ENCODE peak calls at places on chromosomes 3 and 15, in six cellular contexts. N, A, O, S, J and U are unnamed samples.

GRCh38 chr3:182342252-182342651 is 451.1 kb upstream of the ATP11B start:
- DNase-seq in N (no peak), A (no peak), O (no peak), S (no peak), J (no peak), U (no peak)

GRCh38 chr3:112128843-112129727 is 4.0 kb downstream of the GCSAM start:
- DNase-seq in N (no peak), A (no peak), O (no peak), S (no peak), J (no peak), U (no peak)

GRCh38 chr3:10370429-10370828 is 49.5 kb upstream of the SEC13 start:
- DNase-seq in N (no peak), A (no peak), O (no peak), S (no peak), J (peak), U (peak)

GRCh38 chr3:73848173-73848751 is 223.5 kb upstream of the PDZRN3 start:
- DNase-seq in N (no peak), A (no peak), O (no peak), S (peak), J (no peak), U (peak)

GRCh38 chr3:81592101-81592500 is 169.3 kb downstream of the GBE1 start:
- DNase-seq in N (no peak), A (no peak), O (no peak), S (no peak), J (no peak), U (no peak)

GRCh38 chr15:40776537-40777141 is 6.9 kb downstream of the C15orf62 start:
- DNase-seq in N (no peak), A (no peak), O (no peak), S (no peak), J (no peak), U (no peak)

GRCh38 chr15:40412095-40412759 is 6.6 kb downstream of the IVD start:
- DNase-seq in N (no peak), A (no peak), O (no peak), S (peak), J (no peak), U (no peak)

GRCh38 chr3:49022751-49023171 is 840 bp downstream of the NDUFAF3 start:
- DNase-seq in N (no peak), A (no peak), O (no peak), S (peak), J (peak), U (peak)

GRCh38 chr3:151567477-151567876 is 106.6 kb upstream of the IGSF10 start:
- DNase-seq in N (no peak), A (no peak), O (no peak), S (no peak), J (no peak), U (no peak)

GRCh38 chr3:15983232-15983631 is 185.5 kb upstream of the ANKRD28 start:
- DNase-seq in N (no peak), A (no peak), O (no peak), S (no peak), J (no peak), U (no peak)

GRCh38 chr3:196207159-196207832 is 3.9 kb downstream of the ZDHHC19 start:
- DNase-seq in N (no peak), A (no peak), O (no peak), S (no peak), J (peak), U (no peak)

GRCh38 chr15:54345301-54345700 is 367.1 kb downstream of the UNC13C start:
- DNase-seq in N (no peak), A (no peak), O (no peak), S (no peak), J (no peak), U (no peak)

GRCh38 chr3:59326246-59327024 is 276.6 kb upstream of the CFAP20DC start:
- DNase-seq in N (no peak), A (no peak), O (no peak), S (peak), J (peak), U (peak)

GRCh38 chr15:39976291-39977274 is 42.7 kb downstream of the EIF2AK4 start:
- DNase-seq in N (no peak), A (peak), O (no peak), S (peak), J (no peak), U (no peak)

GRCh38 chr3:186211101-186211500 is 102.2 kb upstream of the ETV5 start:
- DNase-seq in N (no peak), A (no peak), O (no peak), S (no peak), J (no peak), U (no peak)

GRCh38 chr3:61030469-61031035 is 220.7 kb downstream of the FHIT start:
- DNase-seq in N (no peak), A (no peak), O (no peak), S (peak), J (no peak), U (no peak)

GRCh38 chr15:65954289-65954741 is 85.0 kb downstream of the RAB11A start:
- DNase-seq in N (no peak), A (peak), O (no peak), S (no peak), J (no peak), U (peak)

GRCh38 chr3:47379488-47379899 is 1.3 kb upstream of the PTPN23 start:
- DNase-seq in N (no peak), A (no peak), O (no peak), S (peak), J (no peak), U (no peak)

GRCh38 chr3:126103121-126104027 is 19.4 kb upstream of the SLC41A3 start:
- DNase-seq in N (no peak), A (no peak), O (no peak), S (no peak), J (peak), U (peak)

GRCh38 chr3:144772372-144772771 is 800.7 kb downstream of the DIPK2A start:
- DNase-seq in N (no peak), A (no peak), O (no peak), S (no peak), J (no peak), U (no peak)

GRCh38 chr3:159169828-159170227 is 368.0 kb downstream of the MFSD1 start:
- DNase-seq in N (peak), A (peak), O (no peak), S (peak), J (no peak), U (no peak)

GRCh38 chr15:39833515-39833981 is 50.9 kb upstream of the FSIP1 start:
- DNase-seq in N (no peak), A (no peak), O (no peak), S (no peak), J (no peak), U (no peak)

GRCh38 chr3:50154840-50155490 is at the start of gene SEMA3F:
- DNase-seq in N (peak), A (peak), O (no peak), S (peak), J (peak), U (peak)

GRCh38 chr3:52178537-52178936 is 19.4 kb upstream of the ALAS1 start:
- DNase-seq in N (no peak), A (no peak), O (no peak), S (no peak), J (no peak), U (no peak)

GRCh38 chr3:141796436-141797166 is 33.4 kb downstream of the GRK7 start:
- DNase-seq in N (no peak), A (peak), O (peak), S (no peak), J (no peak), U (peak)

GRCh38 chr15:85030301-85031049 is 48.8 kb downstream of the PDE8A start:
- DNase-seq in N (no peak), A (peak), O (no peak), S (no peak), J (no peak), U (no peak)

GRCh38 chr3:112778298-112779008 is 68.2 kb downstream of the CD200R1L start:
- DNase-seq in N (no peak), A (no peak), O (no peak), S (no peak), J (no peak), U (peak)

GRCh38 chr15:74291101-74292071 is 55.3 kb downstream of the CCDC33 start:
- DNase-seq in N (peak), A (peak), O (no peak), S (peak), J (peak), U (peak)

GRCh38 chr15:72844067-72844466 is 60.5 kb upstream of the ADPGK start:
- DNase-seq in N (no peak), A (no peak), O (no peak), S (no peak), J (no peak), U (no peak)

GRCh38 chr3:183131735-183132134 is 30.8 kb downstream of the LAMP3 start:
- DNase-seq in N (no peak), A (peak), O (no peak), S (no peak), J (no peak), U (no peak)

GRCh38 chr3:119600732-119601131 is 3.0 kb downstream of the PLA1A start:
- DNase-seq in N (no peak), A (no peak), O (peak), S (no peak), J (peak), U (peak)
- TF ChIP-seq MYC in N (no peak), A (no peak), O (no peak), S (no peak), J (no peak), U (no peak)

DNA sequence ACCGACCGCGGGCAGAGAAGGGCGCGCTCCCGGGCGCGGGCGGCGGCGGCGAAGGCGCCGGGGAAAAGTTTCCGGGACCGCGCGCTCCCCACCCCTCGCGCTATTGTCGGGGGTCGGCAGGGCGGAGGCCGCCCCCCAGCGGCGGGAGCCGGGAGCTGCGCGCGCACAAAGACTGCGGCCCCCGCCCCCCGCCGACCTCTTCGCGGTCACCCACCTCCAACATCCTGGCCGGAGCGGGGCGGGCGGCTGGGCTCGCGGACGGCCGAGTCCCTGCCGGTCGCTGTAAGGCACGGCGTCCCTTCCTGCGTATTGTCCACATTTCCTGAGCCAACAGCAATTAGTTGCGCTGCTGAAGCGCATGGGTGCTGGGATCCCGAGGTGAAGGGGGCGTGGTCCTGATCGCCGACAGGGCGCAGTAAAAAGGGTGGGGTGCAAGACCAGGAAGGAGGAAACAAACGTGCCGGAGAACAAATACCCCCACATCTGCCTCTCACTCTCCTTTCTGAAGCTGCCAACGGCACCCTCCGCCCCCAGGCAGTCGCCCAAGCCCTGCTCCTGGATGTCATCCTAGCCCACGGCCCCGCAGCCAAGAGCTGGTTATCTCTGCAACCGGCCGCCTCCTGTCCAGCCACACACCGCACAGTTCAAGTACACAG is at the start of gene TMEM44:
- DNase-seq in N (peak), A (peak), O (peak), S (peak), J (peak), U (peak)
- TF ChIP-seq POLR2A in N (peak), A (peak), O (peak), S (no peak), J (peak), U (peak)

DNA sequence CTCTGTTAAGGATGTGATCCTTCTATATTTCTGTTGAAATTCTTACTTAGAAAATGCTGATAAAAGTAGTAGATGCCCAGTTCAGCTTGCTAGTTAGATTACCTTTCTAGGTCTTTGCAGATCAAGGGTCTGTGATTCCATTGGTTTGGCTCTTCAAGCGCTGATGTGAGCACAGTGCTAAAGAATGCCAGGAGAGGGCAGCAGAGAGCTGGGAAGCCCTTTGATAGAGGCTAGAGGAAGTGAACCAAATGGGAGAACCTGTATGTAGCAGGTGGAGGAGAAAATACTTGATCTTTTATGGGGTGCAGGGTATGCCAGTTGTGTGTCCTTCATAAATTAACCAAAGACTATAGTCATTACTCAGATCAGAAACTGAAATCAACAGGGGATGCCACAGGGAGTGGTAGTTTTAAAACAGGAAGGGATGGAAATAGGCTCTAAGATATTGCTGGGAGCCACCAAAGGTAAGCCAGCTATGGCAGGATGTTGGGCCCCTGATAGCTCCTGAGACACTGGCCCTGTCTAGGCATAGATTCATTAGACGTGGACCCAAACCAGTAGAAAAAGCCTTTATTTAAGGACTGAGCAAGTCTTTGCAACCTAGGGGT is 677.4 kb downstream of the SQOR start:
- DNase-seq in N (peak), A (peak), O (peak), S (peak), J (peak), U (peak)
- TF ChIP-seq MYC in N (no peak), A (no peak), O (no peak), S (no peak), J (no peak), U (no peak)

GRCh38 chr15:69414702-69415161 is 583 bp downstream of the KIF23 start:
- DNase-seq in N (peak), A (peak), O (no peak), S (peak), J (peak), U (peak)

GRCh38 chr15:69412701-69413100 is 1.4 kb upstream of the KIF23 start:
- DNase-seq in N (no peak), A (no peak), O (no peak), S (no peak), J (no peak), U (no peak)

GRCh38 chr15:69412274-69412673 is 1.9 kb upstream of the KIF23 start:
- DNase-seq in N (no peak), A (no peak), O (no peak), S (no peak), J (no peak), U (no peak)

GRCh38 chr15:69415381-69415780 is 1.2 kb downstream of the KIF23 start:
- DNase-seq in N (no peak), A (peak), O (no peak), S (no peak), J (no peak), U (peak)

GRCh38 chr15:69413822-69414701 is at the start of gene KIF23:
- DNase-seq in N (peak), A (peak), O (peak), S (peak), J (peak), U (peak)
- TF ChIP-seq POLR2A in N (peak), A (peak), O (peak), S (peak), J (peak), U (peak)

GRCh38 chr3:62554264-62554799 is 181.0 kb upstream of the FEZF2 start:
- DNase-seq in N (peak), A (no peak), O (no peak), S (peak), J (peak), U (peak)
- TF ChIP-seq MYC in N (no peak), A (no peak), O (no peak), S (no peak), J (no peak), U (no peak)

GRCh38 chr3:170869645-170870593 is at the start of gene RPL22L1:
- DNase-seq in N (peak), A (peak), O (peak), S (peak), J (peak), U (peak)
- TF ChIP-seq POLR2A in N (peak), A (peak), O (peak), S (peak), J (peak), U (peak)

DNA sequence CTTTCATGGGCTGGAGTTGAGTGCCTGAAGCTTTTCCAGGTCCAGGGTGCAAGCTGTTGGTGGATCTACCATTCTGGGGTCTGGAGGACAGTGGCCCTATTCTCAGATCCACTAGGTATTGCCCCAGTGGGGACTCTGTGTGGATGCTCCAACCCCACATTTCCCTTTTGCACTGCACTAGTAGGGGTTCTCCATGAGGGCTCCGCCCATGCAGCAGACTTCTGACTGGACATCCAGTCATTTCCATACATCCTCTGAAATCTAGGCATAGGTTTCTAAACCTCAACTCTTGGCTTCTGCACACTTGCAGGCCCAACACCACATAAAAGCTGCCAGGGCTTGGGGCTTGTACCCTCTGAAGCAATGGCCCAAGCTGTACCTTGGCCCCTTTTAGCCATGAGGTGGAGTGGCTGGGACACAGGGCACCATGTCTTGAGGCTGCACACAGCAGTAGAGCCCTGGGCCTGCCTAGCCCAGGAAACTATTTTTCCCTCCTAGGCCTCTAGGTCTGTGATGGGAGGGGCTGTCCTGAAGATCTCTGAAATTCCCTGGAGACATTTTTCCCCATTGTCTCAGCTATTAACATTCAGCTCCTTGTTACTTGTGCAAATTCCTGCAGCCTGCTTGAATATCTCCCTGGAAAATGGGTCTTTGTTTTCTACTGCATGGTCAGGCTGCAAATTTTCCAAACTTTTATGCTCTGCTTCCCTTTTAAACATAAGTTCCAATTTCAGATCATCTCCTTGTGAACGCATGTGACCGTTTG is 6.0 kb upstream of the HACD2 start:
- DNase-seq in N (no peak), A (no peak), O (no peak), S (no peak), J (no peak), U (no peak)
- TF ChIP-seq MYC in N (no peak), A (no peak), O (no peak), S (no peak), J (no peak), U (no peak)

GRCh38 chr3:42802876-42803799 is 1.2 kb downstream of the HIGD1A start:
- DNase-seq in N (peak), A (peak), O (no peak), S (peak), J (peak), U (peak)
- TF ChIP-seq POLR2A in N (no peak), A (no peak), O (no peak), S (peak), J (no peak), U (no peak)

DNA sequence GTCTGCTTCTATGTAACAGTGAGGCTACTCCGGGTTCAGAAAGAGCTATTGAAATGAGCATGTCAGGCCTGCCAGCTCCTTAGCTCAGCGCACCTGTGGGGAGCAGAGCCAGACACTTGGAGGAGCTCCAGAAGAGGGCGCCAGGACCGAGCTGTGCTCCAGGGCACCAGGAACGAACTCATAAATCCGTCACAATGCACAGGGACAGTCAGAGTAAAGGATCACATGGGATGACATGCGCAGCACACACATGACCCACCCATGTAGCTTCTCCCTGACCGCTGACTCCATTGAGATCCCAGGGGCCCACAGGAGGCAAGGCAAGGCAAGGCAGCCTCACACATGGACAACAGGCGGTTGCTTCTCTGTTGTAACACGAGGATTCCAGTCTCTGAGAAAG is 26.0 kb upstream of the GNB5 start:
- DNase-seq in N (peak), A (no peak), O (no peak), S (no peak), J (no peak), U (peak)
- TF ChIP-seq MYC in N (no peak), A (no peak), O (no peak), S (no peak), J (no peak), U (no peak)